ENCODE peak calls at places on chromosomes 4 and X, in eight cellular contexts. Q is uterus, V is caudate nucleus, M is DND-41, A is hepatocyte, R is right cardiac atrium, S is tibial nerve, E is foreskin keratinocyte. F is an unnamed sample.

GRCh38 chr4:73815145-73815544 is 21.3 kb upstream of the CXCL6 start:
- DNase-seq in Q (no peak), S (no peak), R (no peak), A (no peak), M (no peak), E (peak; percentile 59), V (no peak), F (peak; percentile 48)

GRCh38 chr4:26298198-26298950 is 22.4 kb upstream of the RBPJ start:
- DNase-seq in E (no peak), S (no peak), R (no peak), M (no peak), Q (no peak), A (no peak), V (no peak), F (no peak)

GRCh38 chr4:6761540-6762243 is 20.8 kb upstream of the KIAA0232 start:
- DNase-seq in Q (no peak), R (no peak), M (peak; percentile 50), V (no peak), E (no peak), S (no peak), A (no peak), F (no peak)

GRCh38 chrX:40012039-40012799 is 85.5 kb downstream of the BCOR start:
- DNase-seq in Q (peak; percentile 58), S (peak; percentile 24), E (no peak), M (no peak), V (no peak), R (peak; percentile 63), A (peak; percentile 76), F (no peak)

GRCh38 chrX:71198066-71198465 is 25.0 kb upstream of the GJB1 start:
- DNase-seq in E (no peak), A (no peak), M (peak; percentile 46), R (no peak), V (no peak), Q (no peak), S (no peak), F (no peak)

GRCh38 chr4:6124386-6125102 is 75.8 kb downstream of the JAKMIP1 start:
- DNase-seq in R (no peak), V (no peak), E (no peak), M (no peak), A (no peak), S (no peak), Q (no peak), F (no peak)

GRCh38 chr4:174847801-174848427 is 18.9 kb upstream of the GLRA3 start:
- DNase-seq in M (no peak), A (no peak), R (no peak), V (no peak), Q (no peak), S (no peak), E (no peak), F (no peak)

GRCh38 chr4:51906167-51906647 is 63.3 kb downstream of the DCUN1D4 start:
- DNase-seq in S (no peak), E (no peak), A (peak; percentile 33), V (no peak), Q (no peak), R (no peak), M (no peak), F (no peak)

GRCh38 chr4:142698541-142698940 is 147.6 kb downstream of the INPP4B start:
- DNase-seq in Q (no peak), A (no peak), M (peak; percentile 57), S (no peak), E (peak; percentile 21), R (no peak), V (no peak), F (no peak)

GRCh38 chrX:16883487-16883804 is 13.3 kb upstream of the RBBP7 start:
- DNase-seq in V (no peak), S (no peak), M (no peak), A (no peak), E (no peak), Q (no peak), R (no peak), F (no peak)

GRCh38 chr4:10074767-10075105 is 41.9 kb downstream of the WDR1 start:
- DNase-seq in M (no peak), E (peak; percentile 44), R (peak; percentile 41), V (no peak), A (no peak), S (no peak), Q (peak; percentile 15), F (no peak)

GRCh38 chrX:37685452-37686347 is at the start of gene XK:
- DNase-seq in S (no peak), E (no peak), A (peak; percentile 49), V (peak; percentile 7), Q (peak; percentile 28), R (peak; percentile 74), M (no peak), F (no peak)

GRCh38 chr4:46389301-46389761 is 597 bp downstream of the GABRA2 start:
- DNase-seq in R (no peak), A (peak; percentile 71), V (no peak), S (no peak), M (peak; percentile 7), E (no peak), Q (no peak), F (no peak)

GRCh38 chr4:1960170-1960825 is 48.5 kb downstream of the NELFA start:
- DNase-seq in Q (no peak), S (no peak), V (no peak), M (no peak), A (no peak), R (no peak), E (peak; percentile 36), F (no peak)

GRCh38 chr4:24476209-24476781 is 108.1 kb downstream of the DHX15 start:
- DNase-seq in M (no peak), V (no peak), Q (no peak), S (no peak), A (no peak), E (no peak), R (no peak), F (no peak)

GRCh38 chr4:14719053-14719452 is 283.2 kb upstream of the CPEB2 start:
- DNase-seq in Q (no peak), A (peak; percentile 36), V (no peak), R (peak; percentile 33), S (no peak), M (no peak), E (peak; percentile 22), F (peak; percentile 43)

GRCh38 chr4:67746797-67747495 is 7.2 kb downstream of the GNRHR start:
- DNase-seq in S (no peak), V (no peak), Q (no peak), R (no peak), E (no peak), M (no peak), A (peak; percentile 52), F (no peak)

GRCh38 chr4:90328558-90328957 is 201.4 kb downstream of the CCSER1 start:
- DNase-seq in V (no peak), R (peak; percentile 54), M (no peak), Q (no peak), A (peak; percentile 14), E (peak; percentile 23), S (no peak), F (no peak)

GRCh38 chrX:49166914-49167739 is 4.6 kb downstream of the MAGIX start:
- DNase-seq in R (peak; percentile 90), S (peak; percentile 47), M (peak; percentile 77), E (peak; percentile 81), A (peak; percentile 56), Q (peak; percentile 84), V (no peak), F (no peak)

GRCh38 chr4:158172196-158172557 is 648 bp downstream of the GASK1B start:
- DNase-seq in R (no peak), M (no peak), A (no peak), Q (no peak), S (no peak), E (peak; percentile 61), V (no peak), F (no peak)

GRCh38 chr4:75708218-75708691 is 16.1 kb upstream of the USO1 start:
- DNase-seq in R (no peak), Q (no peak), M (peak; percentile 16), A (peak; percentile 61), E (no peak), S (no peak), V (no peak), F (no peak)

DNA sequence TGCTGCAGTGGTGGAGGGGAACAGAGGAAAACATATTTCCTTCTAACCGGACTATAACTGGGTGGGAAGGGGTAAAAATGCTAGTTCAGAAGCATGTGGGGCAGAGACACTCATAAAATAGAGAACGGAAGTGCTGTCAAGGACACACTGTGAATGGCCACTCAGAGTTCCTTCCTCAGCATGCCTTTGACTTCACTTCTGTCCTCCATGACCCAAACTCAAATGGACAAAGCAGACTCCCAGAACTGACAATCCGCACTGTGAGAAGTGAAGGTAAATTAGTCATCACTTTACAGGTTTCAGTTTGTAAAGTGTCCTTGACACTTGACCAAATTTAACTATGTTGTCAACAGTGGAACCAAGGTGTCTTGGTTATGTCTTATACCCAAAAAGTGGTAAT is 30.2 kb upstream of the ELF2 start:
- DNase-seq in S (peak; percentile 7), Q (no peak), M (no peak), A (no peak), R (no peak), E (no peak), V (no peak), F (no peak)
- H3K27ac ChIP-seq in S (no peak overlapping the region), Q (peak overlapping the region; percentile 64), M (no peak overlapping the region), A (no peak overlapping the region), R (no peak overlapping the region), E (no peak overlapping the region), V (no peak overlapping the region), F (no peak overlapping the region)

DNA sequence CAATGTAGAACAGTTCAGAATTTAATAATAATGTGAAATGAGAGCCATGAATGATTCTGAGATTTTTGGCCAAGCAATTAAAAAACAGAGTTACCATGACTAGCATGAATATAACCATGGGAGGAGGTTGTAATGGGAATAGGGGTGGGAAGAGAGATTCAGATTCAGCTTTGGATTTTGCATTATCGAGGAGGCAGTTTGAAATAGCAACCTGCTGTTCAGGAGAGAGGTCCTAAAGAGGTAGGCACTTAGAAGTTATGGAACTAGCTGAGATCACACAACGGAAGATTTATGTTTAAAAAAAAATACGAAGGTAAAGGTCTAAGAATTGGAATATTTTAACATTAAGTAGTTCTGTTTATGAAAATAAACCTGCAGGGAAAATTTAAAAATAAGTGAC is 124.4 kb upstream of the TECRL start:
- DNase-seq in E (no peak), R (no peak), S (no peak), Q (no peak), V (no peak), A (no peak), M (no peak), F (no peak)
- H3K27ac ChIP-seq in E (no peak overlapping the region), R (no peak overlapping the region), S (no peak overlapping the region), Q (no peak overlapping the region), V (no peak overlapping the region), A (no peak overlapping the region), M (no peak overlapping the region), F (no peak overlapping the region)

GRCh38 chr4:8472166-8472688 is 31.6 kb downstream of the TRMT44 start:
- DNase-seq in Q (no peak), R (no peak), V (no peak), S (no peak), A (no peak), E (no peak), M (no peak), F (no peak)
- H3K27ac ChIP-seq in Q (peak overlapping the region; percentile 88), R (peak overlapping the region; percentile 37), V (no peak overlapping the region), S (no peak overlapping the region), A (peak overlapping the region; percentile 85), E (no peak overlapping the region), M (no peak overlapping the region), F (no peak overlapping the region)

DNA sequence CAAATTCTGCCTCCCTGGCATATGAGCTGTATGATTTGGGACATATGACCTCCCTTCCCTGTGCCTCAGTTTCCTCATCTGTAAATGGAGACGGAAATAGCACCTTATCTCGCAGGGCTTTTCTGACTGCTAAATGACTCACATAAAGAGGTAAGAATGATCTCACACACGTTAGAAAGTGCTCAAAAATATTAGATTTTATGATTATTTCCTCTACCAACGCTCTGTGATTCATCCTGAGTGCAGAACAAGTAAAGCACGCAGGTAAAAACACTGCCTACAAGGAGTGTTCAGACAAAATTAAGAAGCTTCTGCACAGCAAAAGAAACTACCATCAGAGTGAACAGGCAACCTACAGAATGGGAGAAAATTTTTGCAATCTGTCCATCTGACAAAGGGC is 21.1 kb downstream of the ACSL1 start:
- DNase-seq in V (no peak), S (no peak), M (no peak), E (peak; percentile 63), Q (no peak), A (no peak), R (no peak), F (no peak)
- H3K27ac ChIP-seq in V (no peak overlapping the region), S (no peak overlapping the region), M (no peak overlapping the region), E (peak overlapping the region; percentile 67), Q (no peak overlapping the region), A (no peak overlapping the region), R (peak overlapping the region; percentile 54), F (peak overlapping the region; percentile 36)